ENCODE peak calls at places on chromosome 19, in four cellular contexts. O is AG09319, U is C1 segment of cervical spinal cord, P is psoas muscle. H is an unnamed sample.

GRCh38 chr19:13756210-13756609 is 8.1 kb upstream of the MRI1 start:
- DNase-seq in O (no peak), U (no peak), P (no peak), H (no peak)

GRCh38 chr19:18496167-18496979 is 25.5 kb downstream of the ELL start:
- DNase-seq in O (no peak), P (no peak), U (no peak), H (no peak)

GRCh38 chr19:33831835-33832234 is 35.2 kb downstream of the KCTD15 start:
- DNase-seq in O (no peak), U (no peak), P (no peak), H (no peak)

GRCh38 chr19:15072930-15073647 is 8.9 kb upstream of the OR1I1 start:
- DNase-seq in O (no peak), U (no peak), P (no peak), H (no peak)

GRCh38 chr19:35162471-35163326 is 8.2 kb downstream of the FXYD5 start:
- DNase-seq in P (no peak), U (no peak), O (no peak), H (no peak)

GRCh38 chr19:14248578-14249011 is 42.6 kb upstream of the ADGRL1 start:
- DNase-seq in U (peak; percentile 38), P (no peak), O (peak; percentile 5), H (no peak)

GRCh38 chr19:10009269-10009665 is 1.0 kb downstream of the COL5A3 start:
- DNase-seq in O (no peak), P (peak; percentile 82), U (peak; percentile 2), H (no peak)

GRCh38 chr19:4606921-4607678 is 32.2 kb upstream of the TNFAIP8L1 start:
- DNase-seq in U (no peak), P (peak; percentile 50), O (no peak), H (peak; percentile 80)

GRCh38 chr19:33409906-33410685 is 36.6 kb downstream of the CEBPG start:
- DNase-seq in U (no peak), O (no peak), P (peak; percentile 13), H (no peak)

GRCh38 chr19:4567584-4568071 is 8.1 kb upstream of the SEMA6B start:
- DNase-seq in P (peak; percentile 71), O (no peak), U (no peak), H (peak; percentile 87)

GRCh38 chr19:30324982-30325381 is 47.2 kb upstream of the ZNF536 start:
- DNase-seq in U (no peak), O (no peak), P (no peak), H (no peak)

GRCh38 chr19:32702010-32702409 is 10.4 kb downstream of the NUDT19 start:
- DNase-seq in P (no peak), O (no peak), U (no peak), H (no peak)

GRCh38 chr19:11196406-11197287 is 698 bp downstream of the KANK2 start:
- DNase-seq in O (no peak), P (peak; percentile 55), U (no peak), H (no peak)

GRCh38 chr19:7366701-7367420 is 18.1 kb downstream of the ARHGEF18 start:
- DNase-seq in P (no peak), O (no peak), U (no peak), H (no peak)

GRCh38 chr19:41588497-41589209 is 12.7 kb downstream of the CEACAM21 start:
- DNase-seq in O (no peak), P (no peak), U (no peak), H (peak; percentile 57)

GRCh38 chr19:10587022-10587838 is at the start of gene AP1M2:
- DNase-seq in U (no peak), P (no peak), O (no peak), H (no peak)

GRCh38 chr19:49953376-49953775 is 7.6 kb downstream of the SIGLEC11 start:
- DNase-seq in O (no peak), U (no peak), P (no peak), H (no peak)

GRCh38 chr19:39795001-39795400 is 16.3 kb downstream of the LEUTX start:
- DNase-seq in U (no peak), O (no peak), P (no peak), H (no peak)

GRCh38 chr19:51370230-51370629 is 1.4 kb upstream of the CLDND2 start:
- DNase-seq in O (no peak), P (no peak), U (no peak), H (peak; percentile 68)

GRCh38 chr19:32174386-32175113 is 170.9 kb upstream of the ZNF507 start:
- DNase-seq in U (no peak), P (no peak), O (no peak), H (no peak)

GRCh38 chr19:6413291-6413690 is 11.3 kb downstream of the KHSRP start:
- DNase-seq in P (no peak), O (no peak), U (no peak), H (no peak)

GRCh38 chr19:43511324-43511723 is 6.8 kb upstream of the PHLDB3 start:
- DNase-seq in O (no peak), P (no peak), U (no peak), H (no peak)

GRCh38 chr19:34253711-34254551 is 423 bp upstream of the GARRE1 start:
- DNase-seq in U (peak; percentile 77), P (peak; percentile 85), O (no peak), H (peak; percentile 94)

GRCh38 chr19:17325881-17326594 is 8.6 kb downstream of the ANO8 start:
- DNase-seq in O (no peak), P (no peak), U (peak; percentile 72), H (no peak)

GRCh38 chr19:23002690-23003422 is at the start of gene ZNF728:
- DNase-seq in U (peak; percentile 9), P (peak; percentile 75), O (no peak), H (peak; percentile 91)

GRCh38 chr19:17332677-17333581 is 1.7 kb downstream of the ANO8 start:
- DNase-seq in U (no peak), O (no peak), P (no peak), H (no peak)

GRCh38 chr19:12603714-12604113 is 6.9 kb downstream of the ZNF490 start:
- DNase-seq in P (no peak), O (no peak), U (no peak), H (no peak)

GRCh38 chr19:19342086-19343015 is 21.7 kb downstream of the MAU2 start:
- DNase-seq in P (peak; percentile 70), U (peak; percentile 10), O (no peak), H (peak; percentile 80)

H was measured in cardiac septum.